ENCODE peak calls at places on chromosomes 16 and 17, in four cellular contexts. M is adipocyte, B is ascending aorta, P is mesenchymal stem cell. Z is an unnamed sample.
A peak's percentile ranks its signal among the peaks of the same experiment; 100 is the strongest.

GRCh38 chr17:67194134-67194533 is 50.9 kb downstream of the HELZ start:
- DNase-seq in M (peak; percentile 53), B (no peak), P (peak; percentile 81), Z (no peak)

GRCh38 chr17:66187718-66188117 is 4.2 kb downstream of the CEP112 start:
- DNase-seq in M (no peak), B (no peak), P (no peak), Z (no peak)

GRCh38 chr16:53511403-53512280 is 8.6 kb upstream of the AKTIP start:
- DNase-seq in M (no peak), B (peak; percentile 63), P (no peak), Z (no peak)

GRCh38 chr17:1206016-1206787 is 26.4 kb upstream of the ABR start:
- DNase-seq in M (no peak), B (no peak), P (no peak), Z (no peak)

GRCh38 chr16:19840524-19841110 is 44.0 kb downstream of the GPRC5B start:
- DNase-seq in M (no peak), B (no peak), P (no peak), Z (no peak)

GRCh38 chr16:22397459-22397858 is 23.0 kb upstream of the CDR2 start:
- DNase-seq in M (peak; percentile 97), B (no peak), P (peak; percentile 85), Z (no peak)

GRCh38 chr17:75105269-75106080 is 4.3 kb upstream of the ARMC7 start:
- DNase-seq in M (peak; percentile 51), B (no peak), P (peak; percentile 56), Z (peak; percentile 83)

GRCh38 chr16:86452451-86452850 is 57.9 kb upstream of the FOXF1 start:
- DNase-seq in M (no peak), B (no peak), P (no peak), Z (no peak)

GRCh38 chr16:55570159-55570558 is 3.7 kb downstream of the CAPNS2 start:
- DNase-seq in M (no peak), B (no peak), P (no peak), Z (no peak)

GRCh38 chr16:77480671-77481315 is 46.0 kb upstream of the ADAMTS18 start:
- DNase-seq in M (no peak), B (no peak), P (no peak), Z (no peak)

GRCh38 chr17:10653987-10654386 is 3.1 kb downstream of the MYH3 start:
- DNase-seq in M (no peak), B (no peak), P (no peak), Z (no peak)

GRCh38 chr17:40095944-40096791 is 4.2 kb downstream of the NR1D1 start:
- DNase-seq in M (no peak), B (peak; percentile 82), P (no peak), Z (no peak)

GRCh38 chr17:80294653-80295052 is 34.0 kb downstream of the RNF213 start:
- DNase-seq in M (no peak), B (no peak), P (no peak), Z (no peak)

GRCh38 chr17:34850964-34851363 is 110.3 kb downstream of the CCT6B start:
- DNase-seq in M (no peak), B (no peak), P (no peak), Z (no peak)

GRCh38 chr16:87586201-87586782 is 16.0 kb upstream of the JPH3 start:
- DNase-seq in M (no peak), B (no peak), P (peak; percentile 30), Z (no peak)

DNA sequence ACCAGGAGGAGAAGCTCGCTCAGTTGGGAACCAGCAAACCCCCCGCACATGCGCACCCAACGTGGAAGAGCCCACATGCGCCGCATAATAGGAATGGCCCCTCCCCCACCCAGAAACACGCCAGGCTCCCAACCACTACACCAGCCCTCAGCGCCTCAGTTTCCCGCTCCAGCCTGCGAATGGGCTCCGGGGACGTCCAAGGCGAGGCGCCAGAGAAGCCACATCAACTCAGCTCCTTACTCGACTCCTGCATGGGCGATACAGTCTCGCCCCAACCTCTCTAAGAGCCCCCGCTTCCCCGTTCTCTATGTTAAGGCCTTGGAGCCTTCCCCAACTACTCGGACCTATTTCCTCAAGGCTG is 503 bp downstream of the SRSF1 start:
- DNase-seq in M (peak; percentile 90), B (peak; percentile 83), P (peak; percentile 83), Z (peak; percentile 89)
- H3K4me1 ChIP-seq in M (peaks cover 42% of the 10 kb centered on the region), B (peaks cover 36% of the 10 kb centered on the region), P (peaks cover 7% of the 10 kb centered on the region), Z (peaks cover 51% of the 10 kb centered on the region)

GRCh38 chr16:56690420-56691122 is 8.3 kb downstream of the MT1X start:
- DNase-seq in M (no peak), B (no peak), P (no peak), Z (no peak)
- H3K4me1 ChIP-seq in M (peaks cover 2% of the 10 kb centered on the region), B (peaks cover 6% of the 10 kb centered on the region), P (peaks cover 3% of the 10 kb centered on the region), Z (no peaks in the 10 kb centered on the region)

GRCh38 chr16:648071-648785 is 937 bp upstream of the WDR90 start:
- DNase-seq in M (peak; percentile 15), B (no peak), P (no peak), Z (peak; percentile 88)

GRCh38 chr16:648786-649589 is at the start of gene WDR90:
- DNase-seq in M (peak; percentile 97), B (peak; percentile 95), P (peak; percentile 91), Z (peak; percentile 98)

GRCh38 chr16:645852-646678 is 3.1 kb upstream of the WDR90 start:
- DNase-seq in M (no peak), B (no peak), P (no peak), Z (peak; percentile 84)

GRCh38 chr16:646679-647172 is 2.4 kb upstream of the WDR90 start:
- DNase-seq in M (no peak), B (no peak), P (no peak), Z (no peak)

DNA sequence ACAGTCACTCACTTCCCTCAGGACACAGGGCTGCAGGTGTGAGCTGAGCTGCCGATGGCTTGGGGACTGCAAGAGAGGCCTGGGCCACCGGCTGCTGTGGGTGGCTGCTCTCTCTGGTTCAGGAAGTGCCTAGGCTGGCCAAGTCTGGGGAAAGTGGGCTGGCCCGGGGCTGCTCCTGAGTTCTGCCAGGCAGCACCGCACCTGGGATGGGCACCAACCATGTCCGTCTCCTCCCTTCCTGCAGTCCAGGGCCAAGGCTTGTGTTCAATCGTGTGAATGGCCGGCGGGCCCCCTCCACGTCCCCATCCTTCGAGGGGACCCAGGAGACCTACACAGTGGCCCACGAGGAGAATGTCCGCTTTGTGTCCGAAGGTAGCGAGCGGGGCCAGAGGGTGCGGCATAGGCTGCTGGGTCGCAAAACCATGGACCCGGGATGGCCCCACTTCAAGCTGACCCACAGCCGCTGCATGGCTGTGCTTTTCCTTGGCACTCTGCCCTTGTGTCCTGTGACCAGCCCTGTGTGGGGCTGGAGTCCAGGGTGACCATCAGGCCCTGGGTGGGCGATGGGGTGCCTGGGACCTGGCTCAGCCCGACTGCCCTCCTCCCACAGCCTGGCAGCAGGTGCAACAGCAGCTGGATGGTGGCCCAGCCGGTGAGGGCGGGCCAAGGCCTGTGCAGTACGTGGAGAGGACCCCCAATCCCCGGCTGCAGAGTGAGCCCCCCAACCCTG is 1.8 kb upstream of the WDR90 start:
- DNase-seq in M (no peak), B (no peak), P (no peak), Z (no peak)
- H3K4me1 ChIP-seq in M (peaks cover 41% of the 10 kb centered on the region), B (peaks cover 27% of the 10 kb centered on the region), P (peaks cover 52% of the 10 kb centered on the region), Z (peaks cover 41% of the 10 kb centered on the region)

DNA sequence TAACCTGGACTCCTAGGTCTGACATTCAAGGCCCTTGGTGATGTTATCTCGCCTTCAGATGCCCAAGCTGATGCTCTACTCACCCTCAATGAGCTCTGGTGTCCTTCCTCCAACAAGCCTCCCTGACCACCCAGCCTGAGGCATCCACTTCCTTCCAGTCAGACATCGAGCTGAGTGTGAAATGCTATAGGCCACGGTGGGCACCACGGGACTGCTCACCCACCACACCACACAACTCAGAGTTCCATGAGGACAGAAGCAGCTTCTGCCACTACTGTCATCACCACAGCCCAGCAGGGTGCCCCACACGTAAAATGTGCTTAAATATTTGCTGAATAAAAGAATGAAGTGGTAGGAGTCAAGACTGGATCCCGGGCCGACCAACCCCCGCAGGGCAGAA is 12.0 kb downstream of the CREBBP start:
- DNase-seq in M (no peak), B (no peak), P (no peak), Z (no peak)
- H3K4me1 ChIP-seq in M (peaks cover 61% of the 10 kb centered on the region), B (peaks cover 75% of the 10 kb centered on the region), P (peaks cover 29% of the 10 kb centered on the region), Z (peaks cover 68% of the 10 kb centered on the region)

GRCh38 chr17:42275527-42276358 is 448 bp downstream of the STAT5B start:
- DNase-seq in M (peak; percentile 58), B (no peak), P (peak; percentile 58), Z (no peak)
- H3K4me1 ChIP-seq in M (peaks cover 28% of the 10 kb centered on the region), B (peaks cover 12% of the 10 kb centered on the region), P (peaks cover 10% of the 10 kb centered on the region), Z (peaks cover 40% of the 10 kb centered on the region)

DNA sequence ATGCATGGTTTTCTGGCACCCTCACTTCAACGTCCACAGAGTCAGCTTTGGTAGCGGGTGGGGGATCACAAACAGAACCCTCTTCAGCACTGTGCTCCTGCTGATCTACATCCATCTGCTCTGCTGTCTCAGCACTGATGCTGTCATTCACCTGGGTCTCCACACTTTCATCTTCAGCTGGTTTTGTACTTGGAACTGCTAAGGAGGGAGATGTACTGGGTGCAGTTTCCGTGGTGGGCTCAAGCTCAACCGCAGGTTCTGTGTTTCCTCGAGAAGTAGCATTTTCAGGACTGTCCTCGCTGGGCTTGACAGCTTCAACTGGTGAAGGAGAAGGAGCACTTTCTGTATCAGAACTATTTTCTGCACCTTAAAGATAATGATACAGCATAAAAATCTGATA is 101.8 kb downstream of the TTC19 start:
- DNase-seq in M (no peak), B (no peak), P (no peak), Z (no peak)
- H3K4me1 ChIP-seq in M (peaks cover 10% of the 10 kb centered on the region), B (no peaks in the 10 kb centered on the region), P (no peaks in the 10 kb centered on the region), Z (no peaks in the 10 kb centered on the region)

GRCh38 chr17:47700471-47701449 is 6.8 kb downstream of the TBKBP1 start:
- DNase-seq in M (no peak), B (no peak), P (no peak), Z (peak; percentile 41)
- H3K4me1 ChIP-seq in M (peaks cover 5% of the 10 kb centered on the region), B (no peaks in the 10 kb centered on the region), P (peaks cover 22% of the 10 kb centered on the region), Z (peaks cover 8% of the 10 kb centered on the region)